ENCODE peak calls at places on chromosomes 13 and 19, in six cellular contexts. C is ascending aorta, J is hypothalamus, P is HCT116, Z is GM10248, U is activated T-cell treated with anti-CD3 and anti-CD28 coated beads for 24 hours. E is an unnamed sample.

GRCh38 chr13:75628811-75629210 is 7.3 kb upstream of the LMO7 start:
- DNase-seq in J (no peak), Z (no peak), P (no peak), C (no peak), U (no peak), E (no peak)

GRCh38 chr19:54029930-54030490 is 33.7 kb downstream of the VSTM1 start:
- DNase-seq in U (peak), C (no peak), Z (peak), J (no peak), P (peak), E (peak)

GRCh38 chr13:31773538-31773937 is 34.2 kb downstream of the RXFP2 start:
- DNase-seq in U (no peak), C (no peak), Z (no peak), P (no peak), J (no peak), E (no peak)

GRCh38 chr13:39410089-39410901 is 192.7 kb downstream of the LHFPL6 start:
- DNase-seq in P (no peak), J (no peak), U (no peak), Z (no peak), C (no peak), E (no peak)

GRCh38 chr19:3015126-3016057 is 13.7 kb downstream of the TLE2 start:
- DNase-seq in U (no peak), J (no peak), Z (no peak), C (no peak), P (no peak), E (no peak)

GRCh38 chr19:19260842-19261241 is 12.3 kb downstream of the TM6SF2 start:
- DNase-seq in U (no peak), J (no peak), P (no peak), C (no peak), Z (no peak), E (no peak)

GRCh38 chr13:23741879-23742510 is 147.2 kb downstream of the MIPEP start:
- DNase-seq in J (no peak), P (peak), C (no peak), U (no peak), Z (no peak), E (peak)

GRCh38 chr19:13150919-13151604 is 851 bp downstream of the IER2 start:
- DNase-seq in U (no peak), J (peak), P (no peak), C (no peak), Z (no peak), E (no peak)

GRCh38 chr13:36706755-36707154 is 32.9 kb downstream of the SERTM1 start:
- DNase-seq in P (no peak), U (no peak), Z (no peak), J (no peak), C (no peak), E (no peak)

GRCh38 chr13:43128504-43128929 is 105.1 kb downstream of the DNAJC15 start:
- DNase-seq in C (no peak), J (no peak), P (no peak), Z (no peak), U (no peak), E (no peak)

GRCh38 chr13:37753776-37754175 is 115.8 kb downstream of the TRPC4 start:
- DNase-seq in J (no peak), C (no peak), P (no peak), Z (no peak), U (no peak), E (peak)

GRCh38 chr19:12230751-12231733 is 63.6 kb downstream of the ZNF44 start:
- DNase-seq in U (no peak), P (no peak), C (no peak), J (no peak), Z (no peak), E (no peak)

GRCh38 chr19:41376241-41376997 is at the start of gene TMEM91:
- DNase-seq in P (no peak), Z (no peak), J (peak), C (no peak), U (no peak), E (no peak)

GRCh38 chr13:43237616-43238015 is 214.2 kb downstream of the DNAJC15 start:
- DNase-seq in J (no peak), C (no peak), U (no peak), Z (no peak), P (no peak), E (no peak)

GRCh38 chr13:41960700-41961697 is at the start of gene VWA8:
- DNase-seq in U (peak), Z (peak), P (peak), C (no peak), J (peak), E (peak)

GRCh38 chr19:2261438-2262172 is 5.4 kb upstream of the JSRP1 start:
- DNase-seq in Z (no peak), J (no peak), U (no peak), C (no peak), P (peak), E (peak)

GRCh38 chr19:18418725-18419194 is 438 bp upstream of the SSBP4 start:
- DNase-seq in U (no peak), C (no peak), J (no peak), Z (no peak), P (no peak), E (no peak)

GRCh38 chr19:48842744-48843162 is 6.5 kb upstream of the HSD17B14 start:
- DNase-seq in U (peak), C (no peak), P (peak), Z (peak), J (peak), E (peak)

GRCh38 chr13:39405596-39405995 is 197.4 kb downstream of the LHFPL6 start:
- DNase-seq in Z (no peak), P (no peak), C (no peak), U (no peak), J (no peak), E (no peak)

GRCh38 chr13:32153056-32153455 is 121.5 kb downstream of the FRY start:
- DNase-seq in C (no peak), Z (no peak), U (no peak), J (no peak), P (no peak), E (peak)

GRCh38 chr13:75153834-75154233 is 328.1 kb downstream of the TBC1D4 start:
- DNase-seq in J (no peak), U (no peak), P (no peak), C (no peak), Z (no peak), E (no peak)

E was measured in A549.